ENCODE peak calls at places on chromosomes 6 and 20, in eight cellular contexts. G is cardiac fibroblast, K is IMR-90, F is upper lobe of right lung, Y is OCI-LY7, A is fibroblast of mammary gland, X is AG04450, O is astrocyte of the spinal cord. R is an unnamed sample.

GRCh38 chr20:45798935-45799642 is 7.3 kb downstream of the DNTTIP1 start:
- DNase-seq in A (peak), O (peak), F (no peak), Y (peak), K (peak), X (no peak), G (peak), R (no peak)

GRCh38 chr6:13278184-13278583 is 50.2 kb downstream of the TBC1D7 start:
- DNase-seq in K (no peak), F (no peak), A (no peak), Y (peak), O (no peak), X (no peak), G (no peak), R (no peak)

GRCh38 chr6:36627801-36628246 is 33.7 kb downstream of the SRSF3 start:
- DNase-seq in K (peak), Y (no peak), F (peak), X (peak), O (peak), G (peak), A (peak), R (peak)

GRCh38 chr6:3568396-3569082 is 111.7 kb upstream of the SLC22A23 start:
- DNase-seq in K (peak), X (no peak), F (no peak), G (peak), A (no peak), O (no peak), Y (no peak), R (no peak)

GRCh38 chr6:51468704-51469103 is 618.7 kb downstream of the PKHD1 start:
- DNase-seq in A (no peak), O (no peak), F (no peak), X (no peak), Y (no peak), K (no peak), G (no peak), R (no peak)

GRCh38 chr20:44345147-44345546 is 8.3 kb downstream of the R3HDML start:
- DNase-seq in O (no peak), Y (no peak), X (no peak), F (no peak), G (no peak), K (no peak), A (no peak), R (no peak)

GRCh38 chr6:63805808-63806572 is 170.4 kb downstream of the PHF3 start:
- DNase-seq in G (peak), F (no peak), O (peak), Y (no peak), X (peak), K (peak), A (peak), R (no peak)

GRCh38 chr6:75414445-75415021 is 79.1 kb downstream of the FILIP1 start:
- DNase-seq in O (no peak), A (no peak), G (no peak), K (no peak), F (no peak), Y (no peak), X (no peak), R (no peak)

GRCh38 chr6:45924763-45925342 is 90.8 kb downstream of the CLIC5 start:
- DNase-seq in K (no peak), Y (no peak), F (no peak), O (no peak), A (no peak), G (peak), X (no peak), R (no peak)

GRCh38 chr6:155228549-155229166 is 35.2 kb upstream of the CLDN20 start:
- DNase-seq in F (no peak), O (peak), K (peak), A (peak), Y (no peak), G (peak), X (no peak), R (no peak)

GRCh38 chr6:18122128-18123093 is at the start of gene NHLRC1:
- DNase-seq in X (peak), O (peak), Y (no peak), F (peak), A (peak), G (peak), K (peak), R (peak)

GRCh38 chr20:35478804-35479472 is 23.5 kb downstream of the CEP250 start:
- DNase-seq in F (no peak), G (peak), Y (peak), X (no peak), K (no peak), O (no peak), A (no peak), R (no peak)

GRCh38 chr6:100176321-100176950 is 182.4 kb upstream of the MCHR2 start:
- DNase-seq in O (peak), F (no peak), K (peak), A (peak), X (peak), G (peak), Y (peak), R (peak)

GRCh38 chr6:72760130-72760793 is 138.4 kb downstream of the KCNQ5 start:
- DNase-seq in A (no peak), O (peak), G (peak), Y (no peak), K (peak), X (no peak), F (no peak), R (no peak)

GRCh38 chr20:32031007-32031958 is 20.8 kb upstream of the HCK start:
- DNase-seq in X (peak), O (peak), Y (peak), G (peak), A (peak), K (peak), F (peak), R (peak)

GRCh38 chr6:5031150-5031549 is 27.3 kb upstream of the RPP40 start:
- DNase-seq in K (no peak), G (no peak), A (no peak), Y (no peak), X (no peak), F (no peak), O (no peak), R (no peak)
- TF ChIP-seq CTCF in K (no peak), G (no peak), A (no peak), Y (no peak), X (no peak), F (no peak), O (no peak), R (no peak)

DNA sequence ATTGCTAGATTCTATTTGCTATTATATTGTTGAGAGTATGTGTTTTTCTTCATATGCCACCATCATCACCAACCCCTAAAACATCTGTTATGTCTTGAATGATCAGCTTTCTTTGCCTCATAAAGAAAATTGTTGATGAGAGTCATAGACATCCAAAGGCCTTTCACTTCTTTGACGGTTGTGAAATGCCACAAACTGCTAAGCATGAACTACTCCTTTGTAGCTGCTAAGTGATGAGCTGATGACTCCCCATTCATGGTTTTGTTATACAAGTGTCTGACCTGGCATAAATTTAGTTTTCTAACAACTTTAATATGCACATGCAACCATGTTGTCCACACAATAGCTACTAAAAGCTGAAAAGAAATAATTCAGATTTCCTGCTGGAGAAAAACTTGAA is 684 bp upstream of the MED23 start:
- DNase-seq in K (no peak), X (no peak), Y (no peak), G (no peak), F (no peak), O (no peak), A (peak), R (no peak)
- H3K4me3 ChIP-seq in K (no peak), X (no peak), Y (peak), G (no peak), F (peak), O (no peak), A (peak), R (peak)

DNA sequence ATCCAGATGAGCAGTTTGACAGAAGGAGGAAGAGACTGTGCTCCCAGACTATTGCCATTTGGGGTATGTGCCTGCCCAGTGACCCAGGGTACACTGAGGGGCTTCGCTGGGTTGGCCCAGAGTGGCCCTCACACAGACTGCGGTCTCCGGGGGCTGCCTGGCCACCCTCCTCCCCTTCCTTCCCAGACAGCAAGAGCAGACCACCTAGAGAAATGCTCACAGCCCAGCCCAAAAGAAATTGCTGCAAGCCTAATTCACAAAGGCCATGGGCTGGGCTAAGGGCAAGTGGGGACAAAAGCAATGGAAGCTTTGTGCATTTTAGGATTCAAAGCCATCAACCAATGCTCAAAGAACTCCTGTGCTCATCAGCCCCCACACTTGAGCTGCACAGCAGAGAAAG is 277.6 kb downstream of the CDC5L start:
- DNase-seq in G (no peak), X (no peak), K (no peak), F (no peak), A (no peak), Y (no peak), O (no peak), R (no peak)
- TF ChIP-seq CTCF in G (no peak), X (no peak), K (no peak), F (no peak), A (no peak), Y (no peak), O (no peak), R (no peak)

GRCh38 chr6:106870824-106871300 is 103.7 kb downstream of the CD24 start:
- DNase-seq in Y (no peak), X (no peak), O (no peak), A (peak), K (no peak), G (peak), F (no peak), R (no peak)
- H3K4me3 ChIP-seq in Y (no peak), X (no peak), O (no peak), A (no peak), K (no peak), G (no peak), F (no peak), R (no peak)

R was measured in kidney.